ENCODE peak calls at places on chromosomes 13 and 19, in five cellular contexts. M, L, P, S and V are unnamed samples. For H3K4me1 and H3K9me2, the result is how much of the 10 kb centered on the place peaks cover.

GRCh38 chr13:97459215-97459772 is 25.3 kb downstream of the RAP2A start:
- DNase-seq in M (no peak), L (no peak), P (no peak), S (no peak), V (no peak)

GRCh38 chr13:34867590-34867989 is 74.5 kb upstream of the NBEA start:
- DNase-seq in M (no peak), L (no peak), P (peak), S (no peak), V (no peak)

GRCh38 chr13:101382086-101382485 is 34.2 kb downstream of the NALCN start:
- DNase-seq in M (no peak), L (no peak), P (no peak), S (peak), V (no peak)

GRCh38 chr19:52331757-52332156 is 4.3 kb upstream of the ZNF610 start:
- DNase-seq in M (no peak), L (no peak), P (no peak), S (no peak), V (no peak)

GRCh38 chr19:48424694-48425219 is 21.0 kb upstream of the GRWD1 start:
- DNase-seq in M (no peak), L (no peak), P (peak), S (peak), V (no peak)

GRCh38 chr13:70333752-70334151 is 225.5 kb upstream of the KLHL1 start:
- DNase-seq in M (no peak), L (no peak), P (no peak), S (no peak), V (no peak)

GRCh38 chr13:49976314-49977258 is 20.3 kb upstream of the TRIM13 start:
- DNase-seq in M (peak), L (peak), P (peak), S (peak), V (peak)

GRCh38 chr13:44231786-44232516 is 141.7 kb upstream of the SERP2 start:
- DNase-seq in M (peak), L (no peak), P (peak), S (peak), V (no peak)

GRCh38 chr13:75271851-75272250 is 210.1 kb downstream of the TBC1D4 start:
- DNase-seq in M (no peak), L (no peak), P (no peak), S (no peak), V (no peak)

GRCh38 chr13:24742986-24743385 is 21.0 kb upstream of the RNF17 start:
- DNase-seq in M (no peak), L (no peak), P (no peak), S (no peak), V (no peak)

GRCh38 chr19:20513179-20513934 is 52.2 kb downstream of the ZNF737 start:
- DNase-seq in M (no peak), L (no peak), P (no peak), S (peak), V (no peak)

GRCh38 chr13:77325371-77325941 is 1.4 kb downstream of the MYCBP2 start:
- DNase-seq in M (no peak), L (peak), P (peak), S (peak), V (peak)

GRCh38 chr13:44989071-44989889 is at the start of the genes GPALPP1 and NUFIP1:
- DNase-seq in M (peak), L (peak), P (peak), S (peak), V (peak)

GRCh38 chr13:97148894-97149293 is 73.2 kb upstream of the MBNL2 start:
- DNase-seq in M (no peak), L (no peak), P (no peak), S (no peak), V (no peak)

GRCh38 chr19:47609885-47610545 is 1.1 kb downstream of the BICRA start:
- DNase-seq in M (no peak), L (peak), P (peak), S (peak), V (peak)

GRCh38 chr19:36460046-36460445 is 29.3 kb downstream of the ZNF566 start:
- DNase-seq in M (no peak), L (no peak), P (no peak), S (no peak), V (no peak)

GRCh38 chr19:51573331-51573730 is 2.2 kb downstream of the ZNF175 start:
- DNase-seq in M (no peak), L (no peak), P (peak), S (no peak), V (no peak)

GRCh38 chr13:70784590-70784989 is 676.3 kb upstream of the KLHL1 start:
- DNase-seq in M (no peak), L (no peak), P (no peak), S (no peak), V (no peak)

DNA sequence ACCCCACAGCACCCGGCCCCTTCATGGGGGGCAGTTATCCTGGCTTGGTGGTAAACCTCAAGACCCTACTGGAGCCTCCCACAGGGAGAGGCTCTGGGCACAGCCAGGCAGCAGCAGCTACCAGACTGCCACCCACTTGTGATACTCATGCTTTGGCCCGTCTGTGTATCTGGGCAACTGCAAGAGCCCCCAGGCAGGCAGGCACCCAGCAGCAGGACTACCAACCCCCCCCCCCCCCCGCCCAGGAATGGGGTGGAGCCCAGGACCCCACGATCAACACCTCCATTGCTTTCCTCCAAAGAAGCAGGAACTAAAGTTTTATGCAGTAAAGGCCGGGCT is 896 bp upstream of the LYL1 start:
- DNase-seq in M (no peak), L (no peak), P (no peak), S (no peak), V (peak)
- H3K27ac ChIP-seq in M (no peak), L (no peak), P (no peak), S (no peak), V (peak)

DNA sequence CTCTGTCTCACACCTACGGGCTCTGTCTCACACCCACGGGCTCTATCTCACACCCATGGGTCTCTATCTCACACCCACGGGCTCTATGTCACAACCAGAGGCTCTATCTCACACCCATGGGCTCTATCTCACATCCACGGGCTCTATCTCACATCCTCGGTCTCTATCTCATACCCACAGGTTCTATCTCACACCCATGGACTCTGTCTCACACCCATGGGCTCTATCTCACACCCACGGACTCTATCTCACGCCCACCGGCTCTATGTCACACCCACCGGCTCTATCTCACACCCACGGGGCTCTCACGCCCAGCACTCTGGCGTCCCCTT is 73.9 kb downstream of the COL4A2 start:
- DNase-seq in M (no peak), L (no peak), P (no peak), S (no peak), V (no peak)
- H3K4me1 ChIP-seq in M (under half), L (under half), P (under half), S (under half), V (under half)

DNA sequence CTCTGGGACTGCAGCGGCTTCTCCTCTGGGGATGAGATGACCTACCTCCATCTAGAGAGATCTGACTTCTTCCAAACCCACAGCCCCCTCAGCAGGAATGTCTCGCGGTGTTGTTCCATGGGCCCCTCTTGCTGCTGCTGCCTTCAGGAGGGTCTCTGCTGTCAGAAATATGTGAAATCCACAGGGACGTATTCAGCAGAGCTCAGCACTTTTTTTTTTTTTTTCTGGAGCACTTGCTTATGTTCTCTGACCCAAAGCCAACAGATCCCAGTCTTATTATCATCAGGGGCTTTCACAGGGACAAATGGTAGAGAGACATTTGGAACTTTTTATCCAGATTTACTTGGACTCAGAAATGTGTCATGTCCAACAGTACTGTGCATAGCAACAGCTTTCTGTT is 332.5 kb downstream of the ZNF536 start:
- DNase-seq in M (no peak), L (no peak), P (no peak), S (no peak), V (no peak)
- H3K9me2 ChIP-seq in M (under half), L (under half), P (under half), S (under half), V (under half)

DNA sequence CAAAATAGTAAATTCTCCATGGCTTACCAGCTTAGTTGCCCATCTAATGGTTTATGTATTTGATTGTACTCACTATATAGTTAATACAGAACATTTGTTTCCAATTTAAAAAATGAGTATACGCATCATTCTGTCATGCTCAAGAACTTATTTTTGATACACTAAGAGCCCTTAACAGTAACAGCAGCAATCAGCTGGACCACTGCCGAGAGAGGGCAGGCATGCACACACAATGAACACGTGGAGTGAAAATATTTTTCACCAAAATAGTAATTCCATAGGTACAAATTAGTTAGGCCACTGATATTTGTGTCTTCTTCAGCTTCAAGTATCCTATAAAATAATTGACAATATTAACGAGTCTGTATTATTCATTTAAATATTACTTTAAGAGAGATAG is 109.9 kb downstream of the KLF12 start:
- DNase-seq in M (no peak), L (no peak), P (no peak), S (no peak), V (no peak)
- H3K27ac ChIP-seq in M (no peak), L (no peak), P (no peak), S (no peak), V (no peak)

DNA sequence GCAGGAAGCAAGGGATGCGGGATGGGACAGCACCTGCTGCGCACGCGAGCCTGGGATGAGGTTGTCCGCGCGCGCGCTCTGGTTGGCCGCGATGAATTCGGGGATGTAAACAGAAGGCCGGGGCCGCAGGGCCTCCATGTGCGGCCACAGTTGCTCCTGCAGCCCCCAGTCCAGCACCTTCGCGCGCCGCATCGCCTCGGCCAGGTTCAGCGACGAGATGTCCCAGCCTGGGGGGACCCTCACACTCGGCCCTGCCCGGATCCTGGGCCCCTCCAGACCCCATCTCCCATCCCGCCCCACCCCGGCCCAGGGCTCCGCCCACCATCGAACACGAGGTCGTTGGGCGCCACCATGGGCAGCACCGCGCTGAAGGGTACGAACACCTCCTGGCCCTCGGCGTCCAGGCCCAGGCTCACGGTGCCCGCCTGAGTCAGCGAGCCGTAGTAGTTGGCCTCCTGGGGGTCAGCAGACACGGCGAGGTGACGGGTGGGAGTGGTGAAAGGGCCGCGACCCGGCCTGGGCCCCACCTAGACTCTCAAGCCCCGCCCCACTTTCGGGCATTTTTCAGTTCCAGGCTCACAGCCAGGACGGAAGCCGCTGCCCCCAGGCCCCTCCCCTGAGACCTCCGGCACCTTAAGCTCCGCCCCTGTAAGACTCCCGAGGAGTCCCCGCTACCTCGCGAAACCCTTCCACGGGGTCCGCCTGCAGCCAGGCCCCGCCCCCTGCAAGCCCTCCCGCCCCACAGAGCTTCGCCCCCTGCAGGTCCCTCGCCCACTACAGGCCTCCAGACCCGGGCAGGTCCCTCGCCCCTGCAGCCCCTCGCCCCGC is 1.1 kb downstream of the ISYNA1 start:
- DNase-seq in M (no peak), L (peak), P (peak), S (peak), V (peak)
- H3K4me1 ChIP-seq in M (half or more), L (under half), P (under half), S (under half), V (under half)

GRCh38 chr19:1647664-1648155 is 4.7 kb downstream of the TCF3 start:
- DNase-seq in M (no peak), L (no peak), P (no peak), S (no peak), V (peak)
- H3K9me2 ChIP-seq in M (under half), L (under half), P (under half), S (under half), V (under half)

GRCh38 chr19:6769006-6769637 is 1.9 kb upstream of the SH2D3A start:
- DNase-seq in M (no peak), L (peak), P (peak), S (peak), V (peak)
- H3K27ac ChIP-seq in M (no peak), L (no peak), P (no peak), S (no peak), V (no peak)

GRCh38 chr13:40565282-40566148 is 100.9 kb downstream of the FOXO1 start:
- DNase-seq in M (no peak), L (no peak), P (no peak), S (no peak), V (no peak)
- H3K4me1 ChIP-seq in M (under half), L (under half), P (under half), S (half or more), V (under half)